ENCODE peak calls at places on chromosomes 4 and X, in eight cellular contexts. H is AG04449; G is nephron progenitor cell; K is CD8-positive, alpha-beta memory T cell; T is stimulated activated CD4-positive, alpha-beta T cell treated with anti-CD3 and anti-CD28 coated beads, Interleukin-15, amount 100 ng/mL, for 1 hour; Y is fibroblast of gingiva; L is fibroblast of mammary gland; A is uterus. B is an unnamed sample.

GRCh38 chrX:114097866-114098265 is 486.0 kb upstream of the HTR2C start:
- DNase-seq in H (no peak), G (no peak), K (no peak), T (no peak), Y (no peak), L (no peak), A (no peak), B (no peak)

GRCh38 chr4:102503301-102503746 is 2.2 kb downstream of the NFKB1 start:
- DNase-seq in H (no peak), G (no peak), K (no peak), T (no peak), Y (no peak), L (no peak), A (no peak), B (no peak)

GRCh38 chrX:75086731-75087195 is 69.3 kb downstream of the ABCB7 start:
- DNase-seq in H (no peak), G (no peak), K (no peak), T (no peak), Y (peak), L (peak), A (no peak), B (no peak)

GRCh38 chr4:155974957-155975356 is 21.3 kb upstream of the CTSO start:
- DNase-seq in H (no peak), G (no peak), K (no peak), T (no peak), Y (no peak), L (no peak), A (no peak), B (no peak)

GRCh38 chr4:1578301-1578781 is 105.8 kb downstream of the FAM53A start:
- DNase-seq in H (no peak), G (peak), K (no peak), T (no peak), Y (no peak), L (no peak), A (no peak), B (no peak)

GRCh38 chr4:52144303-52144849 is 93.3 kb downstream of the SPATA18 start:
- DNase-seq in H (no peak), G (no peak), K (no peak), T (no peak), Y (no peak), L (no peak), A (no peak), B (no peak)

GRCh38 chr4:118888666-118889312 is at the start of gene SYNPO2:
- DNase-seq in H (no peak), G (peak), K (peak), T (no peak), Y (peak), L (peak), A (peak), B (peak)

GRCh38 chr4:5079581-5079980 is 28.3 kb downstream of the STK32B start:
- DNase-seq in H (no peak), G (no peak), K (no peak), T (no peak), Y (no peak), L (peak), A (no peak), B (no peak)

GRCh38 chr4:109434007-109434792 is 585 bp downstream of the SEC24B start:
- DNase-seq in H (no peak), G (no peak), K (peak), T (peak), Y (peak), L (peak), A (peak), B (no peak)

GRCh38 chrX:129779747-129780146 is at the start of gene SASH3:
- DNase-seq in H (no peak), G (no peak), K (peak), T (peak), Y (no peak), L (no peak), A (no peak), B (no peak)

GRCh38 chrX:10990418-10990817 is 120.7 kb upstream of the HCCS start:
- DNase-seq in H (no peak), G (no peak), K (no peak), T (no peak), Y (no peak), L (no peak), A (no peak), B (no peak)

GRCh38 chrX:132292753-132293152 is 73.5 kb upstream of the RAP2C start:
- DNase-seq in H (peak), G (peak), K (peak), T (no peak), Y (peak), L (peak), A (peak), B (peak)

GRCh38 chr4:2259541-2260267 is 2.2 kb downstream of the MXD4 start:
- DNase-seq in H (no peak), G (no peak), K (no peak), T (peak), Y (no peak), L (no peak), A (peak), B (no peak)

GRCh38 chr4:78846258-78846657 is 70.1 kb downstream of the BMP2K start:
- DNase-seq in H (no peak), G (no peak), K (no peak), T (no peak), Y (peak), L (no peak), A (no peak), B (no peak)

GRCh38 chr4:176492648-176493302 is 173.0 kb downstream of the SPCS3 start:
- DNase-seq in H (no peak), G (no peak), K (no peak), T (no peak), Y (no peak), L (no peak), A (no peak), B (no peak)

GRCh38 chrX:145213504-145213903 is 33.8 kb upstream of the SPANXN1 start:
- DNase-seq in H (no peak), G (peak), K (no peak), T (no peak), Y (no peak), L (peak), A (no peak), B (no peak)

GRCh38 chrX:17738002-17738713 is 865 bp downstream of the SCML1 start:
- DNase-seq in H (no peak), G (peak), K (peak), T (peak), Y (peak), L (peak), A (peak), B (no peak)

GRCh38 chrX:11367609-11368430 is 74.6 kb downstream of the AMELX start:
- DNase-seq in H (no peak), G (no peak), K (no peak), T (no peak), Y (peak), L (peak), A (no peak), B (no peak)

GRCh38 chr4:79331126-79331876 is 5.4 kb upstream of the NAA11 start:
- DNase-seq in H (no peak), G (no peak), K (no peak), T (no peak), Y (no peak), L (peak), A (no peak), B (no peak)